ENCODE peak calls at places on chromosomes 11 and 22, in six cellular contexts. F is substantia nigra; S is left lung; T is DND-41; G is body of pancreas; R is CD8-positive, alpha-beta T cell. J is an unnamed sample.

GRCh38 chr11:106167085-106167484 is 89.6 kb downstream of the AASDHPPT start:
- DNase-seq in S (no peak), R (no peak), T (no peak), F (no peak), G (no peak), J (no peak)

GRCh38 chr11:58805065-58805464 is 39.4 kb downstream of the GLYATL2 start:
- DNase-seq in R (no peak), G (no peak), S (no peak), F (no peak), T (no peak), J (no peak)

GRCh38 chr11:123505546-123506299 is 75.7 kb downstream of the GRAMD1B start:
- DNase-seq in R (no peak), F (no peak), S (no peak), T (no peak), G (no peak), J (no peak)

GRCh38 chr11:61507012-61507768 is 1.4 kb upstream of the LRRC10B start:
- DNase-seq in T (no peak), G (no peak), F (no peak), S (no peak), R (no peak), J (no peak)

GRCh38 chr22:29194269-29194668 is 11.4 kb upstream of the EMID1 start:
- DNase-seq in S (no peak), R (no peak), G (no peak), T (no peak), F (no peak), J (no peak)

GRCh38 chr11:6570691-6571427 is 32.6 kb downstream of the RRP8 start:
- DNase-seq in F (no peak), G (no peak), T (no peak), S (no peak), R (no peak), J (no peak)

GRCh38 chr22:33073989-33074391 is 15.8 kb upstream of the SYN3 start:
- DNase-seq in T (no peak), R (no peak), G (no peak), F (no peak), S (no peak), J (no peak)

GRCh38 chr11:69662021-69662698 is 13.0 kb downstream of the LTO1 start:
- DNase-seq in S (no peak), R (no peak), T (no peak), F (no peak), G (peak), J (no peak)

GRCh38 chr11:105206633-105207032 is 67.1 kb upstream of the CARD18 start:
- DNase-seq in R (no peak), F (no peak), T (no peak), S (no peak), G (no peak), J (no peak)

GRCh38 chr11:75492181-75492820 is 33.4 kb downstream of the GDPD5 start:
- DNase-seq in G (no peak), R (peak), S (no peak), F (no peak), T (peak), J (no peak)

GRCh38 chr22:35425971-35426800 is 26.2 kb downstream of the MCM5 start:
- DNase-seq in R (no peak), G (no peak), F (no peak), S (no peak), T (no peak), J (no peak)

GRCh38 chr11:11345099-11345498 is 8.0 kb downstream of the CSNK2A3 start:
- DNase-seq in T (no peak), F (no peak), S (peak), R (no peak), G (peak), J (no peak)

GRCh38 chr11:67238894-67239794 is 27.1 kb upstream of the GRK2 start:
- DNase-seq in R (no peak), G (no peak), F (no peak), S (no peak), T (no peak), J (no peak)

GRCh38 chr11:35615911-35616900 is 2.1 kb upstream of the FJX1 start:
- DNase-seq in G (peak), R (no peak), T (no peak), S (no peak), F (no peak), J (no peak)

GRCh38 chr11:115964091-115964490 is 459.9 kb upstream of the CADM1 start:
- DNase-seq in G (no peak), S (no peak), R (no peak), T (no peak), F (no peak), J (no peak)

GRCh38 chr11:17477084-17477333 is 364 bp upstream of the ABCC8 start:
- DNase-seq in T (no peak), F (no peak), G (no peak), S (no peak), R (no peak), J (no peak)

GRCh38 chr11:17478064-17478463 is 1.4 kb upstream of the ABCC8 start:
- DNase-seq in R (no peak), G (no peak), F (no peak), S (no peak), T (no peak), J (no peak)

GRCh38 chr11:17477361-17477760 is 716 bp upstream of the ABCC8 start:
- DNase-seq in T (no peak), R (no peak), G (no peak), F (no peak), S (no peak), J (no peak)

GRCh38 chr11:17476317-17477083 is at the start of gene ABCC8:
- DNase-seq in T (peak), G (no peak), R (no peak), F (no peak), S (no peak), J (no peak)

GRCh38 chr11:17475666-17476316 is 854 bp downstream of the ABCC8 start:
- DNase-seq in T (peak), G (no peak), F (no peak), S (no peak), R (no peak), J (no peak)
- H3K27ac ChIP-seq in T (no peak), G (no peak), F (no peak), S (no peak), R (no peak), J (no peak)

GRCh38 chr22:40404251-40405177 is 34.1 kb downstream of the SGSM3 start:
- DNase-seq in S (no peak), R (no peak), F (no peak), T (no peak), G (no peak), J (peak)
- H3K27ac ChIP-seq in S (no peak), R (no peak), F (no peak), T (no peak), G (no peak), J (no peak)

DNA sequence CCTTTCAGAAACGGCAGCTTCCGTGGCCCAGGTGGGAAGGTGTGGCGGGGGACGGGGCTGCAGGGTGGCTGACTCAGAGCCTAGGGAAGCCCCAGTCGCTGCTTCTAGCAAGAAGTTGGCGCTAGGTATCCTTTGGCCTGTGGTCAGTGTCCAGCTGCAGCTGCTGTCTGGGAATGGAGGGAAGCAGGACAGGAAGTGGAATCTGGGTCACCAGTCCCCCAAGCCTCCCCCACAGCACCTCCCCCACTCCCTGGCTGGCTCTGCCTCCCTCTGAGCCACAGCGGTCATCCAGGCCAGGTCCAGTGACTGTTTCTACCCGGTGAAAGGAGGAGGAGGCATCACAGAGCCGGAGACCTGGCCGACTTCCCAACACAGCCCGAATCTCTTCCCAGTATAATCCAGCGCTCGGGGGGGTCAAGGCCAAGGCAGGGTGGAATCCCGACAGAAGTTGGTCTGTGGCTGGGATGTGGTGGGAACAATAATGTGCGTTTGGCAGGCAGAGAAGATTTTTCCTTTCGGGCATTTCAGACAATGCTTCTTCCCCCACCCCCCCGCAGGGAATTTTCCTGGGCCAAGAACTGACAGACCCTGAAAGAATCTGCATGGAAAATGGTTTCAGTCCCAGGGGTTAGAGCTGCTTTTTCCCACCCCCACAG is 45.1 kb downstream of the C11orf96 start:
- DNase-seq in F (no peak), T (no peak), S (peak), R (no peak), G (peak), J (peak)
- H3K27ac ChIP-seq in F (no peak), T (no peak), S (peak), R (no peak), G (peak), J (peak)

GRCh38 chr11:113132001-113132400 is 170.8 kb downstream of the NCAM1 start:
- DNase-seq in G (peak), T (no peak), R (no peak), F (no peak), S (no peak), J (no peak)
- H3K27ac ChIP-seq in G (no peak), T (no peak), R (no peak), F (peak), S (no peak), J (no peak)